ENCODE peak calls at places on chromosomes 12 and 14, in four cellular contexts. One of them, this sample, is unnamed.

GRCh38 chr12:4148418-4149056 is 125.0 kb upstream of the CCND2 start:
- DNase-seq in SK-N-SH: no peak
- DNase-seq in H1: no peak
- DNase-seq in HepG2: no peak
- DNase-seq in this sample: peak

GRCh38 chr14:98177551-98177950 is 1094.4 kb downstream of the BCL11B start:
- DNase-seq in HepG2: no peak
- DNase-seq in SK-N-SH: no peak
- DNase-seq in H1: no peak
- DNase-seq in this sample: no peak

GRCh38 chr12:54650884-54651283 is 2.7 kb upstream of the DCD start:
- DNase-seq in HepG2: no peak
- DNase-seq in SK-N-SH: no peak
- DNase-seq in H1: no peak
- DNase-seq in this sample: no peak

GRCh38 chr14:51139221-51139681 is 44.3 kb upstream of the TRIM9 start:
- DNase-seq in SK-N-SH: no peak
- DNase-seq in HepG2: no peak
- DNase-seq in H1: no peak
- DNase-seq in this sample: no peak

GRCh38 chr14:103765526-103765925 is 49.9 kb downstream of the ZFYVE21 start:
- DNase-seq in HepG2: no peak
- DNase-seq in H1: no peak
- DNase-seq in SK-N-SH: no peak
- DNase-seq in this sample: no peak

GRCh38 chr14:93648440-93649168 is 139.7 kb downstream of the PRIMA1 start:
- DNase-seq in SK-N-SH: peak
- DNase-seq in H1: no peak
- DNase-seq in HepG2: peak
- DNase-seq in this sample: peak

GRCh38 chr12:122471324-122472226 is 29.2 kb downstream of the ZCCHC8 start:
- DNase-seq in HepG2: peak
- DNase-seq in SK-N-SH: peak
- DNase-seq in H1: no peak
- DNase-seq in this sample: peak

GRCh38 chr14:52241102-52241793 is 26.2 kb upstream of the PTGDR start:
- DNase-seq in H1: no peak
- DNase-seq in HepG2: no peak
- DNase-seq in SK-N-SH: no peak
- DNase-seq in this sample: no peak

GRCh38 chr12:119679081-119679480 is 11.1 kb downstream of the PRKAB1 start:
- DNase-seq in SK-N-SH: no peak
- DNase-seq in HepG2: no peak
- DNase-seq in H1: no peak
- DNase-seq in this sample: no peak

GRCh38 chr14:33932526-33933292 is 18.2 kb downstream of the EGLN3 start:
- DNase-seq in SK-N-SH: no peak
- DNase-seq in H1: no peak
- DNase-seq in HepG2: no peak
- DNase-seq in this sample: no peak

GRCh38 chr14:71452535-71452934 is 479.7 kb upstream of the RGS6 start:
- DNase-seq in SK-N-SH: no peak
- DNase-seq in HepG2: no peak
- DNase-seq in H1: no peak
- DNase-seq in this sample: no peak

GRCh38 chr14:46432516-46432915 is 219.1 kb downstream of the RPL10L start:
- DNase-seq in H1: no peak
- DNase-seq in HepG2: no peak
- DNase-seq in SK-N-SH: no peak
- DNase-seq in this sample: no peak

GRCh38 chr12:92297405-92297804 is 151.8 kb upstream of the BTG1 start:
- DNase-seq in SK-N-SH: peak
- DNase-seq in HepG2: no peak
- DNase-seq in H1: no peak
- DNase-seq in this sample: no peak

GRCh38 chr12:50666023-50666422 is 97.9 kb upstream of the ATF1 start:
- DNase-seq in HepG2: no peak
- DNase-seq in SK-N-SH: no peak
- DNase-seq in H1: no peak
- DNase-seq in this sample: no peak

GRCh38 chr12:93361159-93361919 is 16.4 kb upstream of the NUDT4 start:
- DNase-seq in HepG2: no peak
- DNase-seq in SK-N-SH: no peak
- DNase-seq in H1: no peak
- DNase-seq in this sample: no peak

GRCh38 chr12:69701821-69702220 is 2.7 kb upstream of the BEST3 start:
- DNase-seq in H1: no peak
- DNase-seq in SK-N-SH: no peak
- DNase-seq in HepG2: no peak
- DNase-seq in this sample: no peak

GRCh38 chr12:44835641-44836379 is 40.3 kb downstream of the NELL2 start:
- DNase-seq in HepG2: no peak
- DNase-seq in SK-N-SH: no peak
- DNase-seq in H1: no peak
- DNase-seq in this sample: no peak

GRCh38 chr14:24273422-24273998 is 2.1 kb upstream of the RABGGTA start:
- DNase-seq in H1: no peak
- DNase-seq in HepG2: peak
- DNase-seq in SK-N-SH: peak
- DNase-seq in this sample: peak

GRCh38 chr12:67625004-67625403 is 23.5 kb upstream of the DYRK2 start:
- DNase-seq in HepG2: no peak
- DNase-seq in H1: no peak
- DNase-seq in SK-N-SH: no peak
- DNase-seq in this sample: no peak

GRCh38 chr12:111753144-111753881 is 13.4 kb upstream of the ALDH2 start:
- DNase-seq in H1: peak
- DNase-seq in HepG2: peak
- DNase-seq in SK-N-SH: peak
- DNase-seq in this sample: peak

GRCh38 chr12:58695263-58695662 is 225.0 kb downstream of the LRIG3 start:
- DNase-seq in SK-N-SH: no peak
- DNase-seq in H1: no peak
- DNase-seq in HepG2: no peak
- DNase-seq in this sample: no peak

GRCh38 chr12:32010631-32011030 is 51.4 kb downstream of the RESF1 start:
- DNase-seq in SK-N-SH: no peak
- DNase-seq in HepG2: no peak
- DNase-seq in H1: no peak
- DNase-seq in this sample: no peak

GRCh38 chr14:96267336-96267735 is 11.3 kb downstream of the BDKRB1 start:
- DNase-seq in HepG2: no peak
- DNase-seq in SK-N-SH: peak
- DNase-seq in H1: no peak
- DNase-seq in this sample: no peak

DNA sequence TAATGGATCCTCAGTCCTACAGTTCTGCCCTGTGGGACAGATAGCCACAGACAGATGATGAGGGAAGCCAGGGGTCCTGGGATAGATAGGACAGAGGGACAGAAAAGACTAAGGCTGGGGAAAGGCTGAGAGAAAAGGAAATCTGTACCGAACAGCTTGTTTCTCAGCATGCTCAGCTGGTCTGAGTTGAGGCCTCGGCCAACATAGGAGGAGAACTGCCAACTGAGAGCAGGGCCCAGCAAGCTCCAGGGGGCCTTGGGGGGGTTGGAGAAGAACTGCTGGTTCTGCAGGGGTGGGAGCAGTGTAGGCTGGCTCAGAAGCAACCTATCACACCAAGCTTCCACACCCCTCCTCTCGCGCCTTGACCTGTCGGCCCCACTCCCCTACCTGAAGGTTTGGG is 10.1 kb downstream of the IL23A start:
- DNase-seq in SK-N-SH: no peak
- DNase-seq in H1: no peak
- DNase-seq in HepG2: no peak
- DNase-seq in this sample: no peak
- H3K27ac ChIP-seq in SK-N-SH: no peak
- H3K27ac ChIP-seq in H1: no peak
- H3K27ac ChIP-seq in HepG2: no peak
- H3K27ac ChIP-seq in this sample: no peak

GRCh38 chr14:22047105-22047504 is 373.5 kb upstream of the OR4E1 start:
- DNase-seq in SK-N-SH: no peak
- DNase-seq in HepG2: peak
- DNase-seq in H1: no peak
- DNase-seq in this sample: no peak
- TF ChIP-seq GABPA in SK-N-SH: no peak
- TF ChIP-seq GABPA in HepG2: no peak
- TF ChIP-seq GABPA in H1: no peak
- TF ChIP-seq GABPA in this sample: no peak

DNA sequence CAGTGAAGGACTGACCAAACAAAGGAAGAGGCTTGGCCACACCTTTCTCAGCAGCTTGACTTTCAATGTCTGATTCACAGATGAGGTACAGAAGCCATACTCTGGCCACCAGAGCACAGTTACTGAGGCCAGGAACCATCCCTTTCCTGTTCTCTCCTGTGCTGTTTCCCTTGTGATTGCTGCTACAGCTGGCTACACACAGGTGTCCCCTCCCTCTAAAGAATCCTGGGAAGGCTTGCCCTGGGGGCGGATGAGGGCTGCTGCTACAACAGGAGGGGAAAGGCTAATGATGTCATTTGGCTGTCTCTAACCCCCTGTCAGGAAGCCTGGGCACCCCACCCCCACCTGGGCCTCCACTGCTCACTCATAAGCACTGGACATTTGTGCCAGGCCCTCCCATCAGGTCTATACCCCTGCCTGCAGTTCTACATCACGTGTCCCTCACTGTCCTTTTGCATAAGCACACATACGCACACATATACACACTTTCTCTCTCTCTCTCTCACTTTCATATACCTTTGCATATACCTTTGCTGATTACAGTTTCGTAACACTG is 41.3 kb downstream of the PRPF40B start:
- DNase-seq in H1: no peak
- DNase-seq in SK-N-SH: peak
- DNase-seq in HepG2: no peak
- DNase-seq in this sample: no peak
- TF ChIP-seq POLR2AphosphoS5 in H1: no peak
- TF ChIP-seq POLR2AphosphoS5 in SK-N-SH: no peak
- TF ChIP-seq POLR2AphosphoS5 in HepG2: no peak
- TF ChIP-seq POLR2AphosphoS5 in this sample: no peak

GRCh38 chr12:25794580-25794979 is 163.9 kb upstream of the RASSF8 start:
- DNase-seq in HepG2: no peak
- DNase-seq in SK-N-SH: no peak
- DNase-seq in H1: no peak
- DNase-seq in this sample: no peak

GRCh38 chr12:25796523-25797000 is 161.9 kb upstream of the RASSF8 start:
- DNase-seq in HepG2: no peak
- DNase-seq in H1: no peak
- DNase-seq in SK-N-SH: no peak
- DNase-seq in this sample: no peak

GRCh38 chr12:25800101-25800500 is 158.4 kb upstream of the RASSF8 start:
- DNase-seq in SK-N-SH: no peak
- DNase-seq in H1: no peak
- DNase-seq in HepG2: no peak
- DNase-seq in this sample: no peak

GRCh38 chr12:25797335-25797863 is 161.1 kb upstream of the RASSF8 start:
- DNase-seq in HepG2: no peak
- DNase-seq in SK-N-SH: no peak
- DNase-seq in H1: no peak
- DNase-seq in this sample: no peak

GRCh38 chr12:25797949-25798348 is 160.5 kb upstream of the RASSF8 start:
- DNase-seq in SK-N-SH: no peak
- DNase-seq in HepG2: no peak
- DNase-seq in H1: no peak
- DNase-seq in this sample: no peak
- H3K27ac ChIP-seq in SK-N-SH: no peak
- H3K27ac ChIP-seq in HepG2: no peak
- H3K27ac ChIP-seq in H1: no peak
- H3K27ac ChIP-seq in this sample: no peak

GRCh38 chr14:70397746-70398145 is 19.1 kb downstream of the SYNJ2BP start:
- DNase-seq in H1: no peak
- DNase-seq in HepG2: no peak
- DNase-seq in SK-N-SH: no peak
- DNase-seq in this sample: no peak

GRCh38 chr14:70401643-70402042 is 15.2 kb downstream of the SYNJ2BP start:
- DNase-seq in SK-N-SH: no peak
- DNase-seq in H1: no peak
- DNase-seq in HepG2: no peak
- DNase-seq in this sample: no peak

GRCh38 chr14:70398280-70398679 is 18.6 kb downstream of the SYNJ2BP start:
- DNase-seq in HepG2: peak
- DNase-seq in H1: no peak
- DNase-seq in SK-N-SH: no peak
- DNase-seq in this sample: no peak

GRCh38 chr14:70394674-70395073 is 22.2 kb downstream of the SYNJ2BP start:
- DNase-seq in H1: no peak
- DNase-seq in HepG2: peak
- DNase-seq in SK-N-SH: no peak
- DNase-seq in this sample: no peak

DNA sequence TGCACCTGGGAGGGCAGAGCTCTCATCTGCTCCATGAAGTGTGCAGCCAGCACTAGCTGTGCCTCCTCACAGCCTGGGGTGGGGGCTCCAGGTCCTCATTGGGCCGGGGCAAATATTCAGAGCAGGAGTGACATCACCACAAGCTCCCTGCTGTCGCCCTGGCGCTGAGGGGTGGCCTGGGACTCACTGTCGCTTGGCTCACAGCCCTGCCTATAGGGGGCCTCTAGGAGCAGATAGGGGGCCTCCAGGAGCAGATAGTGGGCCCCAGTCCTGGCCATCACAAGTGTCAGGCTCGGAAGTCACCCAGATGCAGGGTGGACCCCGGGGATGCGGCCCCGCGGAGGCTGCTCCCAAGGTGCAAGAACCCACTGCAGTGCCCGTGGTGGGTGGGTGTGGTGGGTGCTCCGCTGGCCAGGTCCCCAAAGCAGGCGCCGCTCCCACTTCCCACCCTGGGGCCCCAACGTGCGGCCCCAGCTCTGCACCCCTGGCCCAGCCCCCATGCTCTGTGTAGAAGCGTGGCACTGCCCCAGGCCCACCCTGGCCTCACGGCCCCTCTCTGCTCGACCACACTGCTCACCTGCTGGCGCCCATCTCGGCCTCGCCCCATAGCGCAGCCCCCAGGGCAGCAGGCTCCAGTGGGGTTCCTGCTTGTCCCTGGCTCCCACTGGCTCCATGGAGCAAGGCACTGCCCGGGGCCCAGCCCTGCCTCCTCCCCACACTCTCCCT is 18.0 kb downstream of the SYNJ2BP start:
- DNase-seq in H1: no peak
- DNase-seq in SK-N-SH: no peak
- DNase-seq in HepG2: no peak
- DNase-seq in this sample: no peak
- TF ChIP-seq GABPA in H1: no peak
- TF ChIP-seq GABPA in SK-N-SH: no peak
- TF ChIP-seq GABPA in HepG2: no peak
- TF ChIP-seq GABPA in this sample: no peak

DNA sequence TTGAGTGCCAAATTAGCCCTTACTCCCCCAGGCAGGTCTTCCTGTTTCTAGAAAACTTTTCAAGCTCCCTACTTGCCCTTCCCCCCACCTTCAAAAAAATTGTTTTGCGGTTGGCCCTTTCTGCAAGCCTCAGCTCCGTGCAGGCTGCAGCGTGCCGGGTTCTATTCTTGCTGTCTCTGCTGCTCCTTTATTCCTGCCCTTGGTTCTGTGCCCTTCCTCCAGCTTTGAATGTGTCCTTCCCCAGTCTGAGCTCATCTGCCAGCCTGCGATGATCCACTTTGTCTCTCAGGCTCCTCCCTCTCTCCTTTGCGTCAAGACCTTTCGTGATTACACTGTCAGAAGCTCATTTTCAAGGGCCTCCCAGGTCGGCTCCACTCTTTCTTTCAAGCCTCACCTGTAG is 98.6 kb downstream of the IRF2BPL start:
- DNase-seq in H1: no peak
- DNase-seq in SK-N-SH: no peak
- DNase-seq in HepG2: no peak
- DNase-seq in this sample: peak
- TF ChIP-seq POLR2AphosphoS5 in H1: no peak
- TF ChIP-seq POLR2AphosphoS5 in SK-N-SH: no peak
- TF ChIP-seq POLR2AphosphoS5 in HepG2: no peak
- TF ChIP-seq POLR2AphosphoS5 in this sample: no peak